ENCODE peak calls at places on chromosomes 13 and 19, in four cellular contexts. K is CD14-positive monocyte, P is cardiac muscle cell, B is HFF-Myc. V is an unnamed sample.

GRCh38 chr19:49363265-49364082 is at the start of gene DKKL1:
- DNase-seq in K (peak), P (peak), B (peak), V (peak)

GRCh38 chr13:85900521-85900920 is 101.3 kb upstream of the SLITRK6 start:
- DNase-seq in K (no peak), P (no peak), B (no peak), V (no peak)

GRCh38 chr13:98888222-98888889 is 89.5 kb downstream of the DOCK9 start:
- DNase-seq in K (no peak), P (no peak), B (no peak), V (no peak)

GRCh38 chr19:408441-409005 is 424 bp downstream of the C2CD4C start:
- DNase-seq in K (peak), P (no peak), B (no peak), V (no peak)

GRCh38 chr19:3516675-3517207 is 10.6 kb downstream of the FZR1 start:
- DNase-seq in K (no peak), P (no peak), B (no peak), V (peak)

GRCh38 chr13:103537616-103538015 is 471.4 kb upstream of the SLC10A2 start:
- DNase-seq in K (no peak), P (no peak), B (no peak), V (no peak)

GRCh38 chr13:28529836-28530235 is 34.9 kb upstream of the FLT1 start:
- DNase-seq in K (no peak), P (no peak), B (no peak), V (no peak)

GRCh38 chr19:15252398-15253018 is 20.3 kb upstream of the EPHX3 start:
- DNase-seq in K (no peak), P (peak), B (no peak), V (peak)

GRCh38 chr19:46021531-46022041 is 1.3 kb downstream of the PGLYRP1 start:
- DNase-seq in K (no peak), P (no peak), B (no peak), V (no peak)

GRCh38 chr19:51014242-51014641 is 5.3 kb downstream of the KLK10 start:
- DNase-seq in K (no peak), P (no peak), B (no peak), V (no peak)

GRCh38 chr19:18507021-18507726 is 14.7 kb downstream of the ELL start:
- DNase-seq in K (no peak), P (no peak), B (no peak), V (no peak)

GRCh38 chr13:60538566-60538965 is 141.5 kb downstream of the TDRD3 start:
- DNase-seq in K (no peak), P (no peak), B (no peak), V (no peak)

GRCh38 chr19:39083599-39083982 is 577 bp upstream of the ACP7 start:
- DNase-seq in K (no peak), P (no peak), B (no peak), V (no peak)

GRCh38 chr13:89812856-89813255 is 1534.6 kb upstream of the MIR17HG start:
- DNase-seq in K (no peak), P (no peak), B (no peak), V (no peak)

GRCh38 chr19:1063030-1063908 is 3.7 kb upstream of the ARHGAP45 start:
- DNase-seq in K (peak), P (no peak), B (no peak), V (peak)

GRCh38 chr13:35179494-35179893 is 237.4 kb downstream of the NBEA start:
- DNase-seq in K (no peak), P (peak), B (no peak), V (no peak)

GRCh38 chr19:35207391-35207871 is 21.1 kb downstream of the FAM187B start:
- DNase-seq in K (no peak), P (no peak), B (no peak), V (no peak)

GRCh38 chr13:83136660-83137059 is 745.6 kb downstream of the SLITRK1 start:
- DNase-seq in K (no peak), P (no peak), B (no peak), V (no peak)

GRCh38 chr13:64289702-64290101 is 2874.1 kb upstream of the PCDH20 start:
- DNase-seq in K (no peak), P (no peak), B (no peak), V (no peak)

GRCh38 chr19:13430790-13431582 is 75.3 kb downstream of the CACNA1A start:
- DNase-seq in K (peak), P (peak), B (peak), V (peak)

DNA sequence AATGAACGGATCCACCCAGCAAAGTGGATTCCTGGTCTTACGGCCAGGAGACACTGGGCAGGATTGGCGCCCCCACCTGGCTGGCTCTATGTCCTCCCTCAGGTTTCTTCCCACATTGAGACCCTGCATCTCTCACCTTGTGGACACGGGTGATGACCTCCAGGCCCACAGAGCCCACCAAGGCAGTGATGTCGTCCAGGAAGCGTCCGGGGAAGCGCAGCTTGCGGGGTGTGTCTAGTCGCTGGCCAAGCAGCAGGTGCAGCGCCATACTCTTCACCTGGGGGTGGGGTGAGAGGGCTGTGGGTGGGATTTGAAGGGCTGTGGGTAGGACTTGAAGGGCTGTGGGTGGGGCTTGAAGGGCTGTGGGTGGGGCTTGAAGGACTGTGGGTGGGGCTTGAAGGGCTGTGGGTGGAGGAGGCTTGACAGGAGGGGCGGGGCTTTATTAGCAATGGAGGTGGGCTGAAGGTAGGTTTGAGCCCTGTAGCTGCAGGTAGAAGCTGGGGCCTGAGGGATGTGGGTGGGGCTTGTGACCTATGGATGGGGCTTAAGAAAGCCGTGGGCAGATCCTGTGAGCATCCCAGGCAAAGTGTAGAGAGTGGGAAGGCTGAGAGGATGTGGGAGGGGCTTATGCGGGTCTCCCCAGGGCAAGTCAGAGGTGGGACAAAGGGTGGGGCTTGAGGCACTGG is 12.1 kb upstream of the ANGPTL8 start:
- DNase-seq in K (no peak), P (no peak), B (no peak), V (peak)
- TF ChIP-seq CTCF in K (no peak), P (no peak), B (peak), V (no peak)

DNA sequence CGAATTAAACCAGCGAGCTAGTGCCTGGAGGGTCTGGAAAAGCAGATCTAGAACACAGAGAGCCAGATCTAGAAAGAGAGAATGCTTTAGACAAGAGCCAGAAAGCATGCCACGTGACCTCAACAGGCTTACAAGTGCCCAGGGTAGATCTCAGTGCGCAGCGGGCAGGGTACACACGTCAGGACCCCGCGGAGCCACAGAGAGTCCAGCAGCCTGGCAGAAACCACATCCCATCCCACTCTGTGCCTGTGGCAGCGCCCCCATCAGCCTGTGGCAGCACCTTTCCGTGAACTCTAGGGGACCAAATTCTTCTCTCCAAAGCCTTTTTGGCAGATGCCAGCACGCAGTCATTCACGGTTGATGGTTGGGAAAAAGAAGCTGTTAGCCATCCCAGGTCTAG is 5.9 kb downstream of the ARHGEF1 start:
- DNase-seq in K (no peak), P (no peak), B (no peak), V (peak)
- TF ChIP-seq CTCF in K (no peak), P (no peak), B (no peak), V (no peak)

DNA sequence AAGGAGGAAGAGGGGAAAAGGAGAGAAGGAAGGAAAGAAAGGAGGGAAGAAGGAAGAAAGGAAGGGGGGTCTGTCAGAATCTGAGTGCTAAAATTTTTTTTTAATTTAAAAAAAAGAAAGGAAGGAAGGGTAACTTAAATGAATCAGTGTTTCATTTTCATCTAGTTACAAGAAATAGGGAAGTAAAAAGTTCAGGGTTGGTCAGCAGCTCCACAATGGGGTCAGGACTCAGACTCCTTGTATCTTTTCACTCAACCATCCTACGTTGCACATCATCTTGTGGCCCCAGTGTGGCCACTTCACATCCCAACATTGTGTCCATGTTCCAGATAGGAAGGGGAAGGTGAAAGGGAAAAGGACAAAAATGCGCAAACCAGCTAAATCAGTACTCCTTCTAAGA is 14.3 kb upstream of the FNDC3A start:
- DNase-seq in K (no peak), P (no peak), B (no peak), V (no peak)
- TF ChIP-seq CTCF in K (no peak), P (no peak), B (no peak), V (no peak)

DNA sequence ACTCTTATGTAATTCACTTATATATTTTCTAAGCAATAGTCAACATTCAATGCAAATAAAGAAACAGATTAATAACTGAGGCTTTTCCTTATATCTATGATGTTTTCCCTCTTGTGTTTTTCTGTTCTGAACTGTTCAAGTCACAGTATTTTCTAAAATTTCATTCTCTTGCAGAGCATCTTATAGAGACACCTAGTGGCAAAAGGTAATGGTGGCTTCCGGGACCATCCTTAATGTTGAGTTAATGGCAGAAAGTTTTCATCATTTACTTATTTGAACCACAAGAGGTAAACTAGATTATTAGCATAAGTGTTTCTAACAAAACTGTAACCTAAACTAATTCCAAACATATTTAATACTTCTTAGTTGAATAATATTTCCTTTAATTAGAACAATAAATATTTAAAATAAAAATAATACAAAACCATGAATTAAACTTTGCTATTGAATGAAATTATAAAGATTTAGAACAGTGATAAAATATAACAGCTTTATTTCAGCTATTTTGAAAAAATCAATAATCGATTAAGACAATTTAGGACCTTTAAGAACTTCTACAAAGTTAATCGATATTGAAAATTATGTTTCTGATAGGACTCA is 1.7 kb upstream of the SLITRK5 start:
- DNase-seq in K (no peak), P (peak), B (no peak), V (peak)
- TF ChIP-seq CTCF in K (peak), P (peak), B (peak), V (peak)

V was measured in activated CD8-positive, alpha-beta T cell treated with anti-CD3 and anti-CD28 coated beads for 36 hours.